ENCODE peak calls at places on chromosomes 13 and 19, in ten cellular contexts. Y is NCI-H82; L is right atrium auricular region; K is activated T-cell treated with anti-CD3 and anti-CD28 coated beads, Interleukin-2, amount 50 U/mL, for 4 hours; S is NCI-H1092 treated with DMSO at 0.1 percent for 48 hours; B is dermis blood vessel endothelial cell; D is mesothelial cell of epicardium; O is M059J; H is right lobe of liver; E is A673. C is an unnamed sample.

GRCh38 chr13:113402471-113403254 is 38.7 kb upstream of the GRTP1 start:
- DNase-seq in Y (no peak), L (no peak), K (no peak), S (no peak), B (peak; percentile 15), D (peak; percentile 35), O (no peak), H (peak; percentile 37), E (no peak), C (no peak)

GRCh38 chr19:45474191-45474940 is 6.6 kb downstream of the FOSB start:
- DNase-seq in Y (no peak), L (no peak), K (no peak), S (no peak), B (no peak), D (no peak), O (peak; percentile 51), H (no peak), E (no peak), C (no peak)

GRCh38 chr19:18613589-18614234 is 1.0 kb downstream of the TMEM59L start:
- DNase-seq in Y (peak; percentile 63), L (no peak), K (no peak), S (no peak), B (no peak), D (no peak), O (no peak), H (no peak), E (no peak), C (no peak)

GRCh38 chr19:3383121-3383722 is 16.8 kb downstream of the NFIC start:
- DNase-seq in Y (no peak), L (peak; percentile 72), K (no peak), S (no peak), B (no peak), D (no peak), O (no peak), H (peak; percentile 88), E (no peak), C (no peak)

GRCh38 chr19:37977992-37978391 is 71.0 kb downstream of the SIPA1L3 start:
- DNase-seq in Y (no peak), L (no peak), K (no peak), S (no peak), B (peak; percentile 91), D (no peak), O (peak; percentile 60), H (no peak), E (no peak), C (peak; percentile 88)

GRCh38 chr13:24128112-24128511 is 32.4 kb upstream of the SPATA13 start:
- DNase-seq in Y (no peak), L (no peak), K (no peak), S (no peak), B (no peak), D (no peak), O (no peak), H (no peak), E (no peak), C (no peak)

GRCh38 chr19:22784051-22784450 is at the start of gene ZNF99:
- DNase-seq in Y (peak; percentile 30), L (peak; percentile 86), K (no peak), S (no peak), B (no peak), D (no peak), O (no peak), H (peak; percentile 51), E (no peak), C (peak; percentile 44)

GRCh38 chr13:27791146-27791900 is 960 bp upstream of the GSX1 start:
- DNase-seq in Y (no peak), L (no peak), K (no peak), S (peak; percentile 21), B (no peak), D (no peak), O (no peak), H (no peak), E (no peak), C (no peak)

GRCh38 chr19:30065680-30066606 is 123.9 kb downstream of the URI1 start:
- DNase-seq in Y (no peak), L (no peak), K (no peak), S (no peak), B (no peak), D (no peak), O (no peak), H (peak; percentile 23), E (no peak), C (no peak)

GRCh38 chr19:10566408-10566657 is 523 bp upstream of the KRI1 start:
- DNase-seq in Y (no peak), L (no peak), K (no peak), S (no peak), B (no peak), D (no peak), O (no peak), H (no peak), E (no peak), C (no peak)

GRCh38 chr13:41897126-41897525 is 63.8 kb downstream of the VWA8 start:
- DNase-seq in Y (no peak), L (no peak), K (no peak), S (no peak), B (no peak), D (no peak), O (peak; percentile 27), H (no peak), E (no peak), C (no peak)

GRCh38 chr13:50319603-50320296 is 304.5 kb downstream of the KCNRG start:
- DNase-seq in Y (no peak), L (no peak), K (no peak), S (no peak), B (peak; percentile 52), D (no peak), O (peak; percentile 79), H (no peak), E (no peak), C (peak; percentile 6)

GRCh38 chr13:68715651-68716050 is 1392.0 kb upstream of the ATXN8OS start:
- DNase-seq in Y (peak; percentile 19), L (no peak), K (no peak), S (no peak), B (no peak), D (no peak), O (no peak), H (no peak), E (no peak), C (no peak)

GRCh38 chr13:62837895-62838294 is 1422.2 kb upstream of the PCDH20 start:
- DNase-seq in Y (no peak), L (no peak), K (no peak), S (no peak), B (no peak), D (no peak), O (no peak), H (no peak), E (no peak), C (no peak)

GRCh38 chr19:14248578-14249011 is 42.6 kb upstream of the ADGRL1 start:
- DNase-seq in Y (peak; percentile 96), L (no peak), K (peak; percentile 37), S (peak; percentile 85), B (peak; percentile 33), D (peak; percentile 78), O (peak; percentile 57), H (no peak), E (peak; percentile 92), C (peak; percentile 67)

GRCh38 chr13:85170372-85170771 is 628.8 kb downstream of the SLITRK6 start:
- DNase-seq in Y (peak; percentile 60), L (no peak), K (no peak), S (no peak), B (no peak), D (no peak), O (no peak), H (no peak), E (no peak), C (no peak)

GRCh38 chr13:109938255-109938936 is 152.0 kb upstream of the IRS2 start:
- DNase-seq in Y (no peak), L (no peak), K (no peak), S (no peak), B (no peak), D (no peak), O (peak; percentile 56), H (no peak), E (peak; percentile 6), C (no peak)

GRCh38 chr19:4606921-4607678 is 32.2 kb upstream of the TNFAIP8L1 start:
- DNase-seq in Y (peak; percentile 76), L (no peak), K (no peak), S (peak; percentile 92), B (peak; percentile 49), D (no peak), O (no peak), H (peak; percentile 84), E (peak; percentile 53), C (no peak)

GRCh38 chr19:54248016-54248601 is 5.5 kb upstream of the LILRA6 start:
- DNase-seq in Y (no peak), L (peak; percentile 64), K (no peak), S (no peak), B (peak; percentile 75), D (no peak), O (peak; percentile 44), H (peak; percentile 55), E (no peak), C (no peak)

GRCh38 chr19:41192574-41193419 is at the start of gene CYP2S1:
- DNase-seq in Y (peak; percentile 23), L (no peak), K (no peak), S (no peak), B (peak; percentile 21), D (peak; percentile 51), O (peak; percentile 64), H (no peak), E (no peak), C (peak; percentile 65)

GRCh38 chr19:2631213-2631821 is 71.2 kb downstream of the GNG7 start:
- DNase-seq in Y (no peak), L (no peak), K (no peak), S (no peak), B (peak; percentile 23), D (no peak), O (peak; percentile 26), H (no peak), E (peak; percentile 56), C (peak; percentile 31)

GRCh38 chr19:18712981-18713380 is 29.5 kb downstream of the CRTC1 start:
- DNase-seq in Y (no peak), L (no peak), K (no peak), S (no peak), B (no peak), D (no peak), O (no peak), H (no peak), E (no peak), C (no peak)

C was measured in T47D.